ENCODE peak calls at places on chromosomes 4 and X, in five cellular contexts. Z is activated CD4-positive, alpha-beta T cell treated with anti-CD3 and anti-CD28 coated beads for 24 hours; Q is spleen; E is iPS DF 19.7; I is LNCaP clone FGC. R is an unnamed sample.

GRCh38 chr4:69894221-69894620 is 34.3 kb upstream of the SULT1E1 start:
- DNase-seq in Z (no peak), Q (no peak), E (no peak), I (no peak), R (no peak)

GRCh38 chr4:74410272-74410671 is 34.7 kb upstream of the AREG start:
- DNase-seq in Z (no peak), Q (no peak), E (no peak), I (no peak), R (no peak)

GRCh38 chrX:113644426-113644825 is 803.8 kb upstream of the AMOT start:
- DNase-seq in Z (no peak), Q (no peak), E (no peak), I (no peak), R (no peak)

GRCh38 chr4:140243345-140243753 is 89.4 kb upstream of the MAML3 start:
- DNase-seq in Z (no peak), Q (peak), E (no peak), I (peak), R (no peak)

GRCh38 chr4:152259866-152260265 is 276.0 kb downstream of the FBXW7 start:
- DNase-seq in Z (no peak), Q (no peak), E (no peak), I (no peak), R (no peak)

GRCh38 chrX:114675365-114675764 is 91.5 kb downstream of the HTR2C start:
- DNase-seq in Z (no peak), Q (no peak), E (no peak), I (no peak), R (no peak)

GRCh38 chr4:73731968-73732610 is 8.3 kb upstream of the CXCL8 start:
- DNase-seq in Z (no peak), Q (no peak), E (no peak), I (no peak), R (no peak)

GRCh38 chr4:185520119-185520518 is 15.2 kb downstream of the PDLIM3 start:
- DNase-seq in Z (no peak), Q (no peak), E (no peak), I (no peak), R (no peak)

R was measured in kidney.